ENCODE peak calls at places on chromosomes 11 and 22, in ten cellular contexts. H, Q, Z, T, B, Y, E, M, P and I are unnamed samples.

GRCh38 chr11:78061921-78062311 is 1.7 kb upstream of the THRSP start:
- DNase-seq in H (no peak), Q (no peak), Z (peak; percentile 63), T (no peak), B (no peak), Y (no peak), E (no peak), M (no peak), P (no peak), I (peak; percentile 28)

GRCh38 chr11:129131361-129131760 is 60.8 kb downstream of the ARHGAP32 start:
- DNase-seq in H (no peak), Q (no peak), Z (no peak), T (no peak), B (no peak), Y (no peak), E (no peak), M (no peak), P (no peak), I (no peak)

GRCh38 chr11:46649180-46649738 is 31.9 kb downstream of the ATG13 start:
- DNase-seq in H (peak; percentile 4), Q (no peak), Z (no peak), T (peak; percentile 11), B (no peak), Y (peak; percentile 70), E (peak; percentile 29), M (peak; percentile 87), P (peak; percentile 27), I (peak; percentile 93)

GRCh38 chr11:86990079-86990478 is 34.9 kb upstream of the FZD4 start:
- DNase-seq in H (no peak), Q (no peak), Z (no peak), T (no peak), B (no peak), Y (no peak), E (no peak), M (no peak), P (no peak), I (no peak)

GRCh38 chr11:64000026-64000739 is 13.9 kb downstream of the OTUB1 start:
- DNase-seq in H (peak; percentile 91), Q (peak; percentile 91), Z (no peak), T (peak; percentile 77), B (peak; percentile 77), Y (peak; percentile 93), E (peak; percentile 66), M (peak; percentile 51), P (no peak), I (peak; percentile 74)

GRCh38 chr11:99568808-99569207 is 548.1 kb downstream of the CNTN5 start:
- DNase-seq in H (no peak), Q (no peak), Z (no peak), T (no peak), B (no peak), Y (no peak), E (no peak), M (no peak), P (no peak), I (no peak)

GRCh38 chr11:11988099-11988651 is 20.3 kb downstream of the DKK3 start:
- DNase-seq in H (no peak), Q (no peak), Z (no peak), T (no peak), B (no peak), Y (no peak), E (no peak), M (no peak), P (peak; percentile 47), I (peak; percentile 15)

GRCh38 chr11:118380571-118380970 is 20.8 kb upstream of the ATP5MG start:
- DNase-seq in H (no peak), Q (no peak), Z (no peak), T (no peak), B (no peak), Y (no peak), E (no peak), M (no peak), P (no peak), I (no peak)

GRCh38 chr11:123547180-123547579 is 107.2 kb downstream of the SCN3B start:
- DNase-seq in H (no peak), Q (no peak), Z (no peak), T (no peak), B (no peak), Y (no peak), E (no peak), M (no peak), P (no peak), I (no peak)

GRCh38 chr22:20228055-20228938 is 39.8 kb downstream of the RTN4R start:
- DNase-seq in H (no peak), Q (no peak), Z (no peak), T (no peak), B (no peak), Y (no peak), E (no peak), M (no peak), P (no peak), I (no peak)

GRCh38 chr11:120184946-120185677 is 25.7 kb upstream of the OAF start:
- DNase-seq in H (no peak), Q (peak; percentile 76), Z (peak; percentile 85), T (no peak), B (peak; percentile 71), Y (peak; percentile 85), E (peak; percentile 86), M (peak; percentile 73), P (no peak), I (peak; percentile 92)

GRCh38 chr11:16770016-16770415 is 31.6 kb downstream of the C11orf58 start:
- DNase-seq in H (no peak), Q (no peak), Z (no peak), T (no peak), B (no peak), Y (no peak), E (no peak), M (no peak), P (no peak), I (no peak)

GRCh38 chr11:72012897-72013721 is 14.4 kb downstream of the IL18BP start:
- DNase-seq in H (no peak), Q (peak; percentile 88), Z (no peak), T (no peak), B (peak; percentile 71), Y (no peak), E (no peak), M (peak; percentile 53), P (peak; percentile 59), I (peak; percentile 62)

GRCh38 chr22:50206599-50206998 is 5.8 kb downstream of the SELENOO start:
- DNase-seq in H (peak; percentile 70), Q (no peak), Z (peak; percentile 52), T (no peak), B (peak; percentile 73), Y (peak; percentile 56), E (no peak), M (no peak), P (peak; percentile 37), I (peak; percentile 51)

GRCh38 chr22:47779474-47779873 is 1017.0 kb downstream of the TBC1D22A start:
- DNase-seq in H (peak; percentile 36), Q (no peak), Z (no peak), T (no peak), B (no peak), Y (no peak), E (no peak), M (no peak), P (no peak), I (no peak)
- H3K9me3 ChIP-seq in H (no peaks in the 10 kb centered on the region), Q (no peaks in the 10 kb centered on the region), Z (no peaks in the 10 kb centered on the region), T (no peaks in the 10 kb centered on the region), B (no peaks in the 10 kb centered on the region), Y (no peaks in the 10 kb centered on the region), E (no peaks in the 10 kb centered on the region), M (peaks cover under 1% of the 10 kb centered on the region), P (peaks cover under 1% of the 10 kb centered on the region), I (no peaks in the 10 kb centered on the region)

GRCh38 chr11:70578371-70578770 is 180.0 kb downstream of the CTTN start:
- DNase-seq in H (no peak), Q (no peak), Z (no peak), T (no peak), B (no peak), Y (no peak), E (no peak), M (no peak), P (no peak), I (no peak)
- H3K9me3 ChIP-seq in H (no peaks in the 10 kb centered on the region), Q (no peaks in the 10 kb centered on the region), Z (no peaks in the 10 kb centered on the region), T (no peaks in the 10 kb centered on the region), B (no peaks in the 10 kb centered on the region), Y (no peaks in the 10 kb centered on the region), E (no peaks in the 10 kb centered on the region), M (no peaks in the 10 kb centered on the region), P (no peaks in the 10 kb centered on the region), I (no peaks in the 10 kb centered on the region)

GRCh38 chr22:47498969-47499368 is 736.5 kb downstream of the TBC1D22A start:
- DNase-seq in H (no peak), Q (no peak), Z (no peak), T (no peak), B (no peak), Y (no peak), E (no peak), M (no peak), P (no peak), I (no peak)
- H3K9me3 ChIP-seq in H (peaks cover 23% of the 10 kb centered on the region), Q (peaks cover 3% of the 10 kb centered on the region), Z (peaks cover 3% of the 10 kb centered on the region), T (peaks cover 38% of the 10 kb centered on the region), B (peaks cover 49% of the 10 kb centered on the region), Y (no peaks in the 10 kb centered on the region), E (no peaks in the 10 kb centered on the region), M (no peaks in the 10 kb centered on the region), P (peaks cover 9% of the 10 kb centered on the region), I (no peaks in the 10 kb centered on the region)

GRCh38 chr11:130744804-130745203 is 171.5 kb downstream of the SNX19 start:
- DNase-seq in H (no peak), Q (no peak), Z (no peak), T (no peak), B (no peak), Y (no peak), E (no peak), M (no peak), P (no peak), I (no peak)
- H3K9me3 ChIP-seq in H (peaks cover 2% of the 10 kb centered on the region), Q (no peaks in the 10 kb centered on the region), Z (peaks cover 24% of the 10 kb centered on the region), T (no peaks in the 10 kb centered on the region), B (peaks cover 30% of the 10 kb centered on the region), Y (peaks cover 11% of the 10 kb centered on the region), E (no peaks in the 10 kb centered on the region), M (no peaks in the 10 kb centered on the region), P (peaks cover 20% of the 10 kb centered on the region), I (no peaks in the 10 kb centered on the region)

DNA sequence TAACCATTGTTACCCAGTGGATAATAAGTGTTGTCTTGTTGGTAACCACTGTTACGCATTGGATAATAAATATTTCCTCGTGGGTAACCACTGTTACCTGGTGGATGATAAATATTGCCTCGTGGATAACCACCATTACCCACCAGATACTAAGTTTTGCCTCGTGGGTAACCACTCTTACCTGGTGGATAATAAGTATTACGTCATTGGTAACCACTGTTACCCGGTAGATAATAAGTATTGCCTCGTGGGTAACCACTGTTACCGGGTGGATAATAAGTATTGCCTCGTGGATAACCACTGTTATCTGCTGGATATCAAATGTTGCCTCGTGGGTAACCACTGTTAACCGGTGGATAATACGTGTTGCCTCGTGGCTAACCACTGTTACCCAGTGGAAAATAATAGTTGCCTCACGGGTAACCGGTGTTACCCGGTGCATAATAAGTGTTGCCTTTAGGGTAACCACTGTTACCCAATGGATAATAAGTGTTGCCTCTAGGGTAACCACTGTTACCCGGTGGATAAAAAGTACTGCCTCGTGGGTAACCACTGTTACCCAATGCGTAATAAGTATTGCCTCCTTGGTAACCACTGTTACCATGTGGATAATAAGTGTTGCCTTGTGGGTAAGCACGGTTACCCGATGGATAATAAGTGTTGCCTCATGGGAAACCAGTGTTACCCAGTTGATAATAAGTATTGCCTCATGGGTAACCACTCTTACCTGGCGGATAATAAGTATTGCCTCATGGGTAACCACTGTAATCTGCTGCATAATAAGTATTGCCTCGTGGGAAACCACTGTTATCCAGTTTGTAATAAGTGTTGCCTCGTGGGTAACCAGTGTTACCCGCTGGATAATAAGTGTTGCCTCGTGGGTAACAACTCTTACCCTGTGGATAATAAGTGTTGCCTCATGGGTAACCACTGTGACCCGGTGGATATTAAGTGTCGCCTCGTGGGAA is 21.9 kb upstream of the NXPE4 start:
- DNase-seq in H (no peak), Q (no peak), Z (no peak), T (no peak), B (no peak), Y (no peak), E (peak; percentile 6), M (no peak), P (no peak), I (no peak)
- H3K9me3 ChIP-seq in H (peaks cover 18% of the 10 kb centered on the region), Q (no peaks in the 10 kb centered on the region), Z (peaks cover 31% of the 10 kb centered on the region), T (peaks cover 25% of the 10 kb centered on the region), B (peaks cover 98% of the 10 kb centered on the region), Y (no peaks in the 10 kb centered on the region), E (no peaks in the 10 kb centered on the region), M (no peaks in the 10 kb centered on the region), P (no peaks in the 10 kb centered on the region), I (no peaks in the 10 kb centered on the region)